ENCODE peak calls at places on chromosomes 6 and 20, in four cellular contexts. K, Q, T and J are unnamed samples.

GRCh38 chr6:121651420-121651819 is 216.0 kb downstream of the GJA1 start:
- DNase-seq in K (no peak), Q (no peak), T (no peak), J (no peak)

GRCh38 chr6:31178143-31179041 is 7.9 kb upstream of the POU5F1 start:
- DNase-seq in K (no peak), Q (no peak), T (no peak), J (no peak)

GRCh38 chr20:33893314-33893713 is 82.2 kb downstream of the CHMP4B start:
- DNase-seq in K (no peak), Q (no peak), T (no peak), J (no peak)

GRCh38 chr20:38229376-38230252 is 30.9 kb downstream of the KIAA1755 start:
- DNase-seq in K (peak; percentile 54), Q (no peak), T (peak; percentile 53), J (peak; percentile 51)

GRCh38 chr20:2104236-2104635 is 2.6 kb downstream of the STK35 start:
- DNase-seq in K (no peak), Q (no peak), T (no peak), J (no peak)

GRCh38 chr6:142891454-142891853 is 53.5 kb downstream of the HIVEP2 start:
- DNase-seq in K (no peak), Q (no peak), T (no peak), J (no peak)

GRCh38 chr6:142474446-142475289 is 172.9 kb downstream of the ADGRG6 start:
- DNase-seq in K (peak; percentile 63), Q (peak; percentile 65), T (peak; percentile 76), J (peak; percentile 58)

GRCh38 chr6:142952614-142953013 is 7.6 kb upstream of the HIVEP2 start:
- DNase-seq in K (no peak), Q (no peak), T (no peak), J (no peak)

GRCh38 chr6:113645576-113645970 is 211.6 kb upstream of the MARCKS start:
- DNase-seq in K (peak; percentile 62), Q (peak; percentile 65), T (no peak), J (no peak)

GRCh38 chr20:2752631-2753455 is 47.6 kb downstream of the CPXM1 start:
- DNase-seq in K (peak; percentile 58), Q (peak; percentile 75), T (peak; percentile 89), J (peak; percentile 63)

GRCh38 chr6:166619912-166620311 is 7.1 kb downstream of the RPS6KA2 start:
- DNase-seq in K (no peak), Q (no peak), T (no peak), J (no peak)

GRCh38 chr6:95186710-95187109 is 390.6 kb upstream of the MANEA start:
- DNase-seq in K (no peak), Q (no peak), T (no peak), J (no peak)

GRCh38 chr6:1591243-1591642 is 18.5 kb upstream of the FOXC1 start:
- DNase-seq in K (no peak), Q (no peak), T (peak; percentile 20), J (no peak)

GRCh38 chr6:132584698-132585097 is 4.8 kb downstream of the TAAR5 start:
- DNase-seq in K (no peak), Q (no peak), T (no peak), J (no peak)

GRCh38 chr6:99151634-99152344 is 197.7 kb downstream of the FAXC start:
- DNase-seq in K (peak; percentile 23), Q (peak; percentile 40), T (peak; percentile 89), J (peak; percentile 47)

GRCh38 chr20:52614036-52614863 is 357.9 kb upstream of the TSHZ2 start:
- DNase-seq in K (no peak), Q (no peak), T (no peak), J (no peak)

GRCh38 chr20:3980260-3981131 is 34.9 kb downstream of the RNF24 start:
- DNase-seq in K (peak; percentile 80), Q (peak; percentile 76), T (no peak), J (peak; percentile 45)

GRCh38 chr20:9306521-9306920 is 207.9 kb upstream of the LAMP5 start:
- DNase-seq in K (peak; percentile 30), Q (peak; percentile 62), T (no peak), J (no peak)

GRCh38 chr20:46087161-46087560 is 2.6 kb downstream of the NCOA5 start:
- DNase-seq in K (peak; percentile 21), Q (peak; percentile 19), T (no peak), J (no peak)

GRCh38 chr20:1566701-1567100 is 9.2 kb upstream of the SIRPD start:
- DNase-seq in K (peak; percentile 1), Q (no peak), T (no peak), J (no peak)

GRCh38 chr6:89492025-89492640 is 59.2 kb downstream of the ANKRD6 start:
- DNase-seq in K (no peak), Q (no peak), T (no peak), J (no peak)

GRCh38 chr20:19646963-19647362 is 111.1 kb upstream of the RIN2 start:
- DNase-seq in K (no peak), Q (no peak), T (no peak), J (no peak)

GRCh38 chr6:13303668-13304017 is 24.7 kb downstream of the TBC1D7 start:
- DNase-seq in K (no peak), Q (no peak), T (peak; percentile 24), J (peak; percentile 32)

GRCh38 chr20:16352751-16353150 is 220.5 kb downstream of the KIF16B start:
- DNase-seq in K (no peak), Q (no peak), T (no peak), J (no peak)

GRCh38 chr6:159463440-159463839 is 229.6 kb downstream of the SOD2 start:
- DNase-seq in K (no peak), Q (peak; percentile 5), T (no peak), J (no peak)

GRCh38 chr6:16402501-16402900 is 164.1 kb downstream of the GMPR start:
- DNase-seq in K (no peak), Q (no peak), T (no peak), J (no peak)

GRCh38 chr6:158049055-158050028 is 67.7 kb downstream of the SYNJ2 start:
- DNase-seq in K (peak; percentile 91), Q (no peak), T (no peak), J (peak; percentile 80)

GRCh38 chr20:41293269-41294037 is 24.1 kb downstream of the ZHX3 start:
- DNase-seq in K (no peak), Q (no peak), T (no peak), J (no peak)

GRCh38 chr20:5100684-5101347 is 18.9 kb downstream of the PCNA start:
- DNase-seq in K (peak; percentile 63), Q (peak; percentile 81), T (peak; percentile 89), J (peak; percentile 52)

GRCh38 chr6:35669441-35669776 is 19.3 kb downstream of the FKBP5 start:
- DNase-seq in K (no peak), Q (no peak), T (no peak), J (no peak)

GRCh38 chr6:135018057-135018456 is 36.6 kb downstream of the HBS1L start:
- DNase-seq in K (no peak), Q (no peak), T (no peak), J (no peak)

GRCh38 chr20:23111307-23111943 is 25.3 kb upstream of the CD93 start:
- DNase-seq in K (no peak), Q (no peak), T (no peak), J (no peak)

GRCh38 chr6:120675886-120676285 is 658.4 kb downstream of the TBC1D32 start:
- DNase-seq in K (no peak), Q (no peak), T (no peak), J (no peak)

GRCh38 chr6:140979642-140980091 is 1153.1 kb upstream of the GJE1 start:
- DNase-seq in K (no peak), Q (no peak), T (no peak), J (no peak)
- TF ChIP-seq RAD21 in K (no peak), Q (no peak), T (no peak), J (no peak)

DNA sequence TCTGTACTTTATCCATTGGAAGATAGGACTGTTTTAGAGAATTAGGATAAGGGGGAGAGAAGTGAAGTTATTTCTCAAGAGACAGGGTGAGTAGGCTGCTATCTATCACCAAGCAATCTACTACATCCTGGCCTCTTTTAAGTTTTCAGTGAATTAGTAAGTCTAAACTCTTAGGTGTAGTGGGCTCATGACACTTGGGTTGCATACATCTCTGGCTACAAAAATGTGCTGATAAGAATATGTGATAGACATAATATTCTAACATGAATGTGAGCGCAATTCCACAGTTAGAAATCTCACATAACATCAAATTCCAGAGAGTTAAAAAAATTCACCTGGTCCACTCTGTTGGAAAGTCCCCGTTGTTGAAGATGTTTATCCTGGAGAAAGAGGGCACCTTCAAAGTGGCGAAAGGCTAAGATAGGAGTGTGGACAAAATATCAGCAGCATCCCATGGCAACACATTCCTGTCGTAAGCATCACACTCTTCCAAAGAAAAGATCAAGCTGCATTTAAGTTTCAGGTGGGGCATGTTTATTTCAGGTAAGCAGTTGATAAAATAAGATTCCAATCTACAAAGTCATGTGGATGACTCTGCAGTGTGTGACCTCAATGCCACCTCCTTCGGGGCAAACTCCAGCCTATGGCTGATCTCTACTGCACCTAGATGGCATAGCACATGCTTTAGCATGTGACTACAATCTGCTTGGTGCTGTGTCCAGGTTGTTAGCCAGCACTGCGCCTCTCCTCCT is 111.7 kb upstream of the NEDD9 start:
- DNase-seq in K (peak; percentile 59), Q (peak; percentile 84), T (no peak), J (no peak)
- TF ChIP-seq JUN in K (no peak), Q (peak; percentile 45), T (no peak), J (no peak)

GRCh38 chr6:36998723-36999466 is 6.6 kb upstream of the FGD2 start:
- DNase-seq in K (no peak), Q (no peak), T (no peak), J (no peak)
- TF ChIP-seq RAD21 in K (no peak), Q (no peak), T (no peak), J (no peak)

DNA sequence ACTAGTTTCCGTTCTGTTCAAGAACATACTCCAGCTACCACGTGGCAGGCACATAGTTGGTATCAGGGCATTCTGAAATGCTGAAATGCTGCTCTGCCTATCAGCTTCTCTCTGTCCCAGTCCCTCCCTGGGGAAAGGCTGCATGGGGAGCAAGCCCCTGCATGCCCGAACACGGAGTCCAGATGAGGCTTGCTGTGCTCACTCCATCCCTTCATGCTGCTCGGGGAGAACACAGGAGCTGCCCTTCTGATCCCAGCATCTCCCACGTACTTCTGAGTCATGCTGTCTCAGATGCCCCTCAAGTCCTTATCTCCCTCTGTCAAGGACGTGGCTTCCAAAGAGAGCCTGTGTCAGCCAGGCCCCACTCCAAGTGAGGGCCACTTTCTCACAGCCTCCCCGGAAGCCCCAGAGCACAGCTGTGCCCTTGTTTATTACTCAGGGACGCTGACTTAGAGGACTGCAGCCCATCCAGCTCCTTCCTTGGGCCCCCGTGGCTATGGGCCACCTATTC is 29.4 kb downstream of the THBS2 start:
- DNase-seq in K (peak; percentile 16), Q (no peak), T (no peak), J (peak; percentile 69)
- TF ChIP-seq JUN in K (no peak), Q (no peak), T (no peak), J (peak; percentile 63)

GRCh38 chr6:150098155-150098554 is 29.2 kb upstream of the ULBP3 start:
- DNase-seq in K (no peak), Q (no peak), T (no peak), J (no peak)
- TF ChIP-seq RAD21 in K (no peak), Q (no peak), T (no peak), J (no peak)